ENCODE peak calls at places on chromosomes 5 and 9, in eight cellular contexts. X, C, S, A, I, D, E and B are unnamed samples.
A peak's percentile ranks its signal among the peaks of the same experiment; 100 is the strongest.

GRCh38 chr9:135958485-135958884 is 2.7 kb downstream of the UBAC1 start:
- DNase-seq in X (no peak), C (no peak), S (no peak), A (no peak), I (no peak), D (no peak), E (no peak), B (no peak)

GRCh38 chr9:18184034-18184800 is 289.7 kb upstream of the ADAMTSL1 start:
- DNase-seq in X (no peak), C (no peak), S (no peak), A (no peak), I (no peak), D (no peak), E (no peak), B (peak; percentile 24)

GRCh38 chr5:170216262-170216864 is 16.4 kb upstream of the C5orf58 start:
- DNase-seq in X (no peak), C (no peak), S (no peak), A (peak; percentile 69), I (no peak), D (peak; percentile 57), E (peak; percentile 36), B (peak; percentile 59)

GRCh38 chr5:4905674-4906528 is 234.2 kb upstream of the ADAMTS16 start:
- DNase-seq in X (peak; percentile 62), C (peak; percentile 51), S (no peak), A (no peak), I (no peak), D (peak; percentile 50), E (no peak), B (no peak)

GRCh38 chr9:37353791-37354190 is 68.7 kb upstream of the GRHPR start:
- DNase-seq in X (no peak), C (no peak), S (no peak), A (no peak), I (no peak), D (no peak), E (peak; percentile 55), B (no peak)

GRCh38 chr5:1479581-1480188 is 34.4 kb upstream of the SLC6A3 start:
- DNase-seq in X (peak; percentile 53), C (no peak), S (no peak), A (peak; percentile 30), I (peak; percentile 65), D (no peak), E (peak; percentile 36), B (peak; percentile 47)

GRCh38 chr9:13110766-13111400 is 168.6 kb downstream of the MPDZ start:
- DNase-seq in X (no peak), C (peak; percentile 23), S (no peak), A (no peak), I (no peak), D (peak; percentile 38), E (no peak), B (no peak)

GRCh38 chr9:87277346-87277745 is 220.3 kb upstream of the DAPK1 start:
- DNase-seq in X (no peak), C (no peak), S (no peak), A (no peak), I (no peak), D (no peak), E (no peak), B (no peak)

GRCh38 chr9:130466537-130467217 is 21.9 kb downstream of the ASS1 start:
- DNase-seq in X (no peak), C (no peak), S (no peak), A (no peak), I (no peak), D (no peak), E (no peak), B (no peak)

GRCh38 chr9:107751522-107752235 is 262.1 kb upstream of the KLF4 start:
- DNase-seq in X (no peak), C (no peak), S (no peak), A (no peak), I (no peak), D (peak; percentile 59), E (peak; percentile 83), B (peak; percentile 79)

GRCh38 chr5:35894131-35894530 is 37.4 kb downstream of the IL7R start:
- DNase-seq in X (no peak), C (no peak), S (no peak), A (no peak), I (no peak), D (no peak), E (no peak), B (no peak)

GRCh38 chr5:72149742-72150141 is 42.5 kb downstream of the MAP1B start:
- DNase-seq in X (no peak), C (no peak), S (no peak), A (no peak), I (no peak), D (no peak), E (no peak), B (no peak)
- H3K4me1 ChIP-seq in X (peaks cover 11% of the 10 kb centered on the region), C (peaks cover 70% of the 10 kb centered on the region), S (no peaks in the 10 kb centered on the region), A (peaks cover 12% of the 10 kb centered on the region), I (no peaks in the 10 kb centered on the region), D (peaks cover 28% of the 10 kb centered on the region), E (peaks cover 29% of the 10 kb centered on the region), B (peaks cover 80% of the 10 kb centered on the region)

GRCh38 chr9:128552744-128553221 is 396 bp downstream of the SPTAN1 start:
- DNase-seq in X (peak; percentile 56), C (peak; percentile 59), S (no peak), A (peak; percentile 81), I (peak; percentile 68), D (peak; percentile 32), E (no peak), B (peak; percentile 64)
- H3K4me1 ChIP-seq in X (peaks cover 9% of the 10 kb centered on the region), C (peaks cover 88% of the 10 kb centered on the region), S (peaks cover 71% of the 10 kb centered on the region), A (peaks cover 46% of the 10 kb centered on the region), I (peaks cover 68% of the 10 kb centered on the region), D (peaks cover 21% of the 10 kb centered on the region), E (peaks cover 13% of the 10 kb centered on the region), B (peaks cover 68% of the 10 kb centered on the region)

GRCh38 chr5:135392256-135392655 is 6.8 kb downstream of the MACROH2A1 start:
- DNase-seq in X (no peak), C (no peak), S (no peak), A (no peak), I (no peak), D (peak; percentile 94), E (peak; percentile 88), B (peak; percentile 69)

GRCh38 chr5:135393229-135393628 is 5.8 kb downstream of the MACROH2A1 start:
- DNase-seq in X (no peak), C (no peak), S (no peak), A (no peak), I (no peak), D (no peak), E (no peak), B (no peak)

GRCh38 chr5:135394095-135394494 is 4.9 kb downstream of the MACROH2A1 start:
- DNase-seq in X (no peak), C (no peak), S (no peak), A (no peak), I (no peak), D (no peak), E (no peak), B (no peak)

GRCh38 chr5:135395451-135395850 is 3.6 kb downstream of the MACROH2A1 start:
- DNase-seq in X (no peak), C (no peak), S (no peak), A (no peak), I (no peak), D (no peak), E (no peak), B (no peak)

DNA sequence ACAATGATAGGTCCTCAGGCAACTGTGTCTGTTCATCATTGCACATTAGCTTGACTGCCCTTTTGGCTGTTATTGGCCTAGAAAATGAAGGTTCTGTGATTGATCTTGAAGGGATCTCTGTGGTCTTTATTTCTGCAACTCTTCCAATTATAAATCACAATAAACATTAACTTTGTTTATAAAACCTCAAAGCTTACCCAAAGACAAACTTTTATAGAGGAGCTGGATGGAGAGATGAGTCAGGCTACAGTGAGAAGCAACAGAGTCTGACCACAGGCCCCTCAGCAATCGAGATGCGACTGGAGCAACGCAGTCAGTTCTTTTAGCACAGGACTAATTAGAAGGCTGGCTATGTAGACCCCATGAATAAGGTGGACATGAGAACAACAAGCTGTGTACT is 5.3 kb downstream of the MACROH2A1 start:
- DNase-seq in X (no peak), C (no peak), S (no peak), A (no peak), I (no peak), D (peak; percentile 72), E (peak; percentile 79), B (peak; percentile 54)
- H3K4me1 ChIP-seq in X (peaks cover 4% of the 10 kb centered on the region), C (peaks cover 100% of the 10 kb centered on the region), S (peaks cover 57% of the 10 kb centered on the region), A (peaks cover 84% of the 10 kb centered on the region), I (peaks cover 91% of the 10 kb centered on the region), D (peaks cover 37% of the 10 kb centered on the region), E (peaks cover 45% of the 10 kb centered on the region), B (peaks cover 59% of the 10 kb centered on the region)

GRCh38 chr9:93325307-93326035 is 126.0 kb upstream of the FAM120A start:
- DNase-seq in X (no peak), C (no peak), S (no peak), A (no peak), I (no peak), D (no peak), E (no peak), B (no peak)
- H3K4me1 ChIP-seq in X (no peaks in the 10 kb centered on the region), C (no peaks in the 10 kb centered on the region), S (no peaks in the 10 kb centered on the region), A (no peaks in the 10 kb centered on the region), I (no peaks in the 10 kb centered on the region), D (no peaks in the 10 kb centered on the region), E (no peaks in the 10 kb centered on the region), B (no peaks in the 10 kb centered on the region)

GRCh38 chr9:127567119-127567897 is 44.8 kb upstream of the STXBP1 start:
- DNase-seq in X (no peak), C (peak; percentile 71), S (no peak), A (peak; percentile 77), I (peak; percentile 85), D (peak; percentile 56), E (peak; percentile 44), B (peak; percentile 77)

GRCh38 chr9:127566351-127567001 is 45.6 kb upstream of the STXBP1 start:
- DNase-seq in X (no peak), C (no peak), S (no peak), A (no peak), I (peak; percentile 74), D (no peak), E (no peak), B (no peak)

GRCh38 chr9:127568618-127568970 is 43.5 kb upstream of the STXBP1 start:
- DNase-seq in X (peak; percentile 51), C (no peak), S (no peak), A (no peak), I (no peak), D (no peak), E (no peak), B (no peak)

GRCh38 chr9:127568971-127569818 is 42.9 kb upstream of the STXBP1 start:
- DNase-seq in X (peak; percentile 87), C (peak; percentile 84), S (peak; percentile 76), A (peak; percentile 89), I (peak; percentile 86), D (peak; percentile 75), E (peak; percentile 72), B (peak; percentile 96)

GRCh38 chr9:127567898-127568617 is 44.0 kb upstream of the STXBP1 start:
- DNase-seq in X (peak; percentile 55), C (no peak), S (no peak), A (peak; percentile 52), I (no peak), D (peak; percentile 19), E (no peak), B (peak; percentile 51)
- H3K4me1 ChIP-seq in X (peaks cover 4% of the 10 kb centered on the region), C (peaks cover 56% of the 10 kb centered on the region), S (peaks cover 36% of the 10 kb centered on the region), A (peaks cover 28% of the 10 kb centered on the region), I (peaks cover 63% of the 10 kb centered on the region), D (peaks cover 38% of the 10 kb centered on the region), E (peaks cover 34% of the 10 kb centered on the region), B (peaks cover 33% of the 10 kb centered on the region)

GRCh38 chr5:107396351-107396690 is 274.4 kb downstream of the EFNA5 start:
- DNase-seq in X (no peak), C (no peak), S (no peak), A (no peak), I (no peak), D (no peak), E (no peak), B (no peak)
- H3K4me1 ChIP-seq in X (no peaks in the 10 kb centered on the region), C (peaks cover 14% of the 10 kb centered on the region), S (no peaks in the 10 kb centered on the region), A (peaks cover 4% of the 10 kb centered on the region), I (no peaks in the 10 kb centered on the region), D (no peaks in the 10 kb centered on the region), E (no peaks in the 10 kb centered on the region), B (peaks cover 11% of the 10 kb centered on the region)